ENCODE peak calls at places on chromosomes 4 and X, in four cellular contexts. J is HepG2, I is K562, D is H1. O is an unnamed sample.

GRCh38 chrX:77003956-77004355 is 443.2 kb upstream of the FGF16 start:
- DNase-seq in J (no peak), I (no peak), D (no peak), O (no peak)

GRCh38 chrX:133321441-133321840 is 93.8 kb downstream of the GPC4 start:
- DNase-seq in J (no peak), I (no peak), D (no peak), O (no peak)

GRCh38 chr4:122742933-122743829 is 10.7 kb downstream of the BBS12 start:
- DNase-seq in J (no peak), D (no peak), I (no peak), O (no peak)

GRCh38 chr4:140095694-140096482 is 58.1 kb downstream of the MAML3 start:
- DNase-seq in I (no peak), D (no peak), J (no peak), O (peak)

GRCh38 chrX:151088221-151088620 is 88.2 kb upstream of the GPR50 start:
- DNase-seq in I (no peak), D (no peak), J (no peak), O (no peak)

GRCh38 chr4:18691431-18692200 is 670.1 kb upstream of the LCORL start:
- DNase-seq in D (peak), I (no peak), J (peak), O (no peak)

GRCh38 chr4:52655505-52655904 is 3.6 kb downstream of the USP46 start:
- DNase-seq in D (no peak), J (no peak), I (no peak), O (no peak)

GRCh38 chr4:61500883-61501282 is 300.8 kb downstream of the ADGRL3 start:
- DNase-seq in J (no peak), D (no peak), I (no peak), O (no peak)

GRCh38 chr4:138182838-138183426 is 59.2 kb downstream of the SLC7A11 start:
- DNase-seq in D (no peak), I (peak), J (peak), O (peak)

GRCh38 chr4:54487491-54487890 is 170.3 kb upstream of the KIT start:
- DNase-seq in D (no peak), J (no peak), I (no peak), O (no peak)

GRCh38 chr4:153729901-153730300 is 29.9 kb downstream of the RNF175 start:
- DNase-seq in I (no peak), D (no peak), J (no peak), O (no peak)

GRCh38 chr4:7717946-7718490 is 221.6 kb downstream of the AFAP1 start:
- DNase-seq in J (no peak), D (no peak), I (no peak), O (no peak)

GRCh38 chr4:185293202-185293601 is 83.8 kb downstream of the SNX25 start:
- DNase-seq in J (no peak), I (no peak), D (no peak), O (no peak)

GRCh38 chr4:2934077-2934812 is 29.0 kb downstream of the NOP14 start:
- DNase-seq in D (no peak), I (peak), J (no peak), O (no peak)

GRCh38 chrX:154541896-154542722 is 4.5 kb downstream of the G6PD start:
- DNase-seq in D (no peak), J (peak), I (peak), O (peak)

GRCh38 chr4:122715221-122715620 is 17.3 kb upstream of the BBS12 start:
- DNase-seq in I (no peak), J (no peak), D (no peak), O (no peak)

GRCh38 chr4:1460967-1461868 is 55.0 kb upstream of the NKX1-1 start:
- DNase-seq in D (peak), J (no peak), I (no peak), O (no peak)

GRCh38 chr4:109301691-109302365 is 630 bp downstream of the COL25A1 start:
- DNase-seq in J (no peak), D (peak), I (no peak), O (no peak)

GRCh38 chr4:121668368-121669162 is 28.2 kb downstream of the ANXA5 start:
- DNase-seq in D (no peak), J (no peak), I (no peak), O (no peak)

GRCh38 chrX:68894513-68895338 is 65.9 kb downstream of the EFNB1 start:
- DNase-seq in D (no peak), J (no peak), I (no peak), O (no peak)

GRCh38 chr4:78938474-78938867 is 767 bp downstream of the PAQR3 start:
- DNase-seq in I (no peak), J (no peak), D (no peak), O (no peak)

GRCh38 chr4:165537028-165537648 is 158.3 kb downstream of the CPE start:
- DNase-seq in J (peak), D (no peak), I (peak), O (peak)

GRCh38 chr4:24855741-24856140 is 57.1 kb downstream of the CCDC149 start:
- DNase-seq in J (no peak), D (no peak), I (no peak), O (no peak)

GRCh38 chr4:40046311-40046980 is 10.2 kb upstream of the N4BP2 start:
- DNase-seq in D (no peak), I (no peak), J (peak), O (no peak)

GRCh38 chrX:110435191-110435590 is 76.5 kb downstream of the RTL9 start:
- DNase-seq in I (no peak), J (no peak), D (no peak), O (no peak)

GRCh38 chrX:134658002-134658401 is 269 bp downstream of the PLAC1 start:
- DNase-seq in J (no peak), D (no peak), I (no peak), O (no peak)

GRCh38 chr4:155954939-155955338 is 1.3 kb upstream of the CTSO start:
- DNase-seq in D (no peak), I (no peak), J (peak), O (no peak)

GRCh38 chr4:83083925-83084475 is 30.5 kb downstream of the PLAC8 start:
- DNase-seq in J (no peak), I (no peak), D (no peak), O (no peak)
- TF ChIP-seq FOSL1 in J (no peak), I (no peak), D (no peak), O (no peak)

DNA sequence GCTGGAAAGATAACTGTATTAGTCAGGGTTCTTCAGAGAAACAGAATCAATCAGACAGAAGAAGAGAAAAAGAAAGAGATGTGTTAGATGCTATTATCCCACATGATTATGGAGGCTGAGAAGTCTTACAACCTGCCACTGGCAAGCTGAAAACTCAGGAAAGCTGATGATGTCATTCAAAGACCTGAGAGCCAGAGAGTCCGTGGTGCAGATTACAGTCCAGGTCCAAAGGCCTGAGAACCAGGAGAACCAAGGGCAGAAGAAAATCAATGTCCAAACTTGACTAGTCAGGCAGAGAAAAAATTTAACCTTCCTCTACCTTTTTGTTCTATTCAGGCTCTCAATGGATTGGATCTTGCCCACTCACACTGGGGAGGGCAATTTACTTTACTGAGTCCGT is 172.5 kb downstream of the QDPR start:
- DNase-seq in I (no peak), D (no peak), J (no peak), O (no peak)
- TF ChIP-seq FOSL1 in I (no peak), D (no peak), J (no peak), O (no peak)

GRCh38 chr4:176268963-176269362 is at the start of gene ASB5:
- DNase-seq in D (no peak), J (no peak), I (no peak), O (no peak)

GRCh38 chr4:176273741-176274140 is 4.7 kb upstream of the ASB5 start:
- DNase-seq in J (no peak), D (no peak), I (no peak), O (no peak)

GRCh38 chr4:176272799-176273198 is 3.8 kb upstream of the ASB5 start:
- DNase-seq in I (no peak), D (no peak), J (no peak), O (no peak)

GRCh38 chr4:176271749-176272148 is 2.7 kb upstream of the ASB5 start:
- DNase-seq in D (no peak), I (no peak), J (no peak), O (no peak)

DNA sequence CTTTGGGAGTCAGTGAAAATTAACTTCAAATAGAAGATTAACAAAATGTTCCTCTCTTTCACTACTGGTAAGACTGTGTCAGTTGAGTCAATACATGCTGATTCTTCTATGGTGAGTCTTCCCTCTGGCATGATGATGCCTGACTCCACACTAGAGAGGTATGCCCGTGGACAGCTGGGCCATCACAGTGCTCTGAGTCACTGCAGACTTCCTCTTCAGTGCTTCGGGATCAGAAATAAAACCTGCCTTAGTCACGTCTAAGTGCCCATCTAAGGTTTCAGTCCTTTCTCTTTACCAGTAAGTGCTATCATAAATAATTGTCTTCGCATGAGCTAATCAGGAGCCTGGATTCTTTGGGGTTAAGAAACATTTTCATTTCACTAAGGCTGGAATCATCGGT is 1.6 kb upstream of the ASB5 start:
- DNase-seq in I (no peak), D (no peak), J (peak), O (peak)
- TF ChIP-seq FOSL1 in I (no peak), D (no peak), J (no peak), O (peak)

DNA sequence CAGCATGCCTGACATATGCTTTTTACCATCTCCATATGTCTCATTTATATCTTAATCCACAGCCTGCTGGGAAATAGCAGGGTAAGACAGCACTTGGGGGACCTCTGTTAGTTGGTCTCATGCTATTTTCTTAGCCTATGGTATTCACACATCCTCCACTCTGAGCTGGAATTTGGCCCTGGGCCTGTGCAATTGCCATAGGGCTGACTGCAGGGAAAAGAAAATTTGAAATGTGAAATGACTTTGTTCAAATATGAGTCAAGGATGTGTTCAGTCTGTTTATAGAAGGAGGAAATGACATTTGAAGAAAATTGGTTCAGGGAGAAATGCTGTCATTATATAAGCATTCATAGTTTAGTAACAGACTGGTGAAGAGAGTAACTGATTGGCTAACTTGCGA is 9.6 kb upstream of the MAP7D3 start:
- DNase-seq in D (no peak), J (no peak), I (no peak), O (no peak)
- TF ChIP-seq FOSL1 in D (no peak), J (no peak), I (no peak), O (no peak)

GRCh38 chrX:106341823-106342222 is 173.7 kb downstream of the PWWP3B start:
- DNase-seq in J (no peak), D (no peak), I (no peak), O (peak)
- TF ChIP-seq FOSL1 in J (no peak), D (no peak), I (no peak), O (no peak)

O was measured in HCT116.